ENCODE peak calls at places on chromosomes 6 and 20, in four cellular contexts. T, F, N and U are unnamed samples.

GRCh38 chr20:1184638-1185315 is at the start of gene TMEM74B:
- DNase-seq in N (no peak), F (no peak), T (no peak), U (no peak)

GRCh38 chr6:37576336-37576737 is 76.6 kb upstream of the CCDC167 start:
- DNase-seq in T (peak; percentile 35), F (no peak), N (no peak), U (peak; percentile 39)

GRCh38 chr20:24977336-24977735 is 15.2 kb downstream of the APMAP start:
- DNase-seq in T (no peak), N (no peak), F (peak; percentile 40), U (no peak)

GRCh38 chr6:84074988-84075781 is 41.6 kb downstream of the MRAP2 start:
- DNase-seq in T (peak; percentile 18), N (no peak), F (no peak), U (peak; percentile 32)

GRCh38 chr20:50040432-50041237 is 57.9 kb downstream of the SNAI1 start:
- DNase-seq in N (no peak), F (no peak), T (no peak), U (no peak)

GRCh38 chr20:19658137-19658536 is 99.9 kb upstream of the RIN2 start:
- DNase-seq in N (peak; percentile 88), T (no peak), F (no peak), U (no peak)

GRCh38 chr6:163647624-163648023 is 233.1 kb downstream of the QKI start:
- DNase-seq in T (no peak), F (no peak), N (no peak), U (no peak)

GRCh38 chr20:53386186-53386681 is 207.4 kb downstream of the ZNF217 start:
- DNase-seq in N (no peak), F (no peak), T (no peak), U (no peak)

GRCh38 chr20:39165099-39165498 is 203.0 kb downstream of the DHX35 start:
- DNase-seq in F (no peak), T (no peak), N (no peak), U (no peak)

GRCh38 chr6:157708239-157708638 is 114.8 kb upstream of the SNX9 start:
- DNase-seq in N (no peak), T (no peak), F (no peak), U (no peak)

GRCh38 chr6:82365011-82365751 is 1.6 kb downstream of the TPBG start:
- DNase-seq in F (no peak), T (peak; percentile 29), N (peak; percentile 26), U (no peak)

GRCh38 chr6:53582963-53583362 is 38.1 kb upstream of the GCLC start:
- DNase-seq in T (no peak), N (no peak), F (no peak), U (no peak)

GRCh38 chr6:113833537-113833936 is 23.6 kb upstream of the MARCKS start:
- DNase-seq in T (peak; percentile 87), N (peak; percentile 6), F (no peak), U (no peak)

GRCh38 chr6:135281227-135281626 is 100.1 kb downstream of the MYB start:
- DNase-seq in N (no peak), F (no peak), T (no peak), U (no peak)

GRCh38 chr6:143507358-143508145 is 4.0 kb downstream of the FUCA2 start:
- DNase-seq in N (peak; percentile 18), F (no peak), T (no peak), U (peak; percentile 14)

GRCh38 chr6:3351105-3351676 is 92.4 kb downstream of the PSMG4 start:
- DNase-seq in T (no peak), N (no peak), F (no peak), U (no peak)

GRCh38 chr20:47466704-47467459 is 34.8 kb upstream of the NCOA3 start:
- DNase-seq in F (no peak), T (no peak), N (no peak), U (no peak)

GRCh38 chr6:135331002-135331401 is 149.9 kb downstream of the MYB start:
- DNase-seq in T (peak; percentile 38), N (peak; percentile 64), F (no peak), U (no peak)

GRCh38 chr6:97401533-97401932 is 118.5 kb upstream of the MMS22L start:
- DNase-seq in N (no peak), T (peak; percentile 54), F (no peak), U (no peak)

GRCh38 chr20:22374066-22374465 is 210.3 kb downstream of the FOXA2 start:
- DNase-seq in N (no peak), T (no peak), F (no peak), U (no peak)

GRCh38 chr6:18269717-18270116 is 5.4 kb upstream of the DEK start:
- DNase-seq in F (no peak), T (no peak), N (no peak), U (no peak)

GRCh38 chr20:15700147-15700765 is 873.0 kb downstream of the KIF16B start:
- DNase-seq in T (no peak), N (no peak), F (no peak), U (no peak)

GRCh38 chr20:50666709-50667310 is 24.5 kb downstream of the RIPOR3 start:
- DNase-seq in N (no peak), F (no peak), T (no peak), U (no peak)

GRCh38 chr6:52994789-52995078 is 350 bp downstream of the GSTA4 start:
- DNase-seq in F (peak; percentile 89), N (peak; percentile 16), T (peak; percentile 4), U (no peak)

GRCh38 chr20:51422912-51423667 is 119.4 kb downstream of the NFATC2 start:
- DNase-seq in N (peak; percentile 71), T (no peak), F (no peak), U (no peak)

GRCh38 chr6:157763129-157763893 is 59.7 kb upstream of the SNX9 start:
- DNase-seq in T (peak; percentile 44), N (peak; percentile 41), F (peak; percentile 96), U (peak; percentile 86)

GRCh38 chr20:3687655-3688054 is 5.8 kb upstream of the ADAM33 start:
- DNase-seq in F (no peak), N (peak; percentile 21), T (peak; percentile 79), U (no peak)

GRCh38 chr6:135423649-135424128 is 73.9 kb downstream of the AHI1 start:
- DNase-seq in T (peak; percentile 37), F (no peak), N (peak; percentile 68), U (peak; percentile 9)

GRCh38 chr6:169960531-169960890 is 209.1 kb downstream of the ERMARD start:
- DNase-seq in T (no peak), N (no peak), F (peak; percentile 79), U (no peak)

GRCh38 chr20:34475979-34476736 is 40.1 kb upstream of the DYNLRB1 start:
- DNase-seq in N (peak; percentile 40), F (no peak), T (peak; percentile 15), U (no peak)

GRCh38 chr6:4449409-4449808 is 314.0 kb upstream of the ECI2 start:
- DNase-seq in T (no peak), F (no peak), N (no peak), U (no peak)

DNA sequence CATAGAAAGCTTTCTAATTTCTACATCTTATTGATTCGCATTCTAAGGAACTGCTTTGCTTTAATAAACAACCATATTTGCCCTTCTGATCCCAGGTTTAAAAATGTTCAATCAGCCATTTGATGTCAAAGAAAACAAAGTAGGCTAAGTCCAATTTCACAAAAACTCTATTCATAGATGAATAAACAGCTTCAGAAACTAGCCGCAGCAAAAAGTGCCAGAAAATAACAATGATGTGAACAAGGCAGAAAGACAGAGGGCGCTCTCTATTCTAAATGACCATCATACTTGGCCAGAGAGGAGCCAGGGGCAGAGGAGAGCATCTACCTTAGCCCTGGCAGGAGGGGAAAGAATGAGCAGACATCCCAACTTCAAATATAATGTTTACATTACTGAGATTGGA is 9.7 kb downstream of the CNKSR3 start:
- DNase-seq in T (no peak), N (no peak), F (no peak), U (no peak)
- TF ChIP-seq CTCF in T (peak; percentile 30), N (no peak), F (no peak), U (peak; percentile 44)

GRCh38 chr20:32970973-32971300 is 33.3 kb downstream of the SUN5 start:
- DNase-seq in F (peak; percentile 77), T (no peak), N (no peak), U (no peak)

GRCh38 chr20:32971703-32972161 is 32.5 kb downstream of the SUN5 start:
- DNase-seq in N (peak; percentile 47), F (peak; percentile 44), T (no peak), U (no peak)

GRCh38 chr20:32970115-32970972 is 33.9 kb downstream of the SUN5 start:
- DNase-seq in F (peak; percentile 58), N (no peak), T (no peak), U (no peak)

GRCh38 chr20:32973077-32973717 is 31.0 kb downstream of the SUN5 start:
- DNase-seq in T (no peak), N (no peak), F (no peak), U (no peak)

GRCh38 chr20:32972181-32973076 is 31.8 kb downstream of the SUN5 start:
- DNase-seq in N (peak; percentile 95), F (peak; percentile 69), T (no peak), U (no peak)
- H3K4me3 ChIP-seq in N (peak overlapping the region; percentile 27), F (no peak overlapping the region), T (no peak overlapping the region), U (no peak overlapping the region)

DNA sequence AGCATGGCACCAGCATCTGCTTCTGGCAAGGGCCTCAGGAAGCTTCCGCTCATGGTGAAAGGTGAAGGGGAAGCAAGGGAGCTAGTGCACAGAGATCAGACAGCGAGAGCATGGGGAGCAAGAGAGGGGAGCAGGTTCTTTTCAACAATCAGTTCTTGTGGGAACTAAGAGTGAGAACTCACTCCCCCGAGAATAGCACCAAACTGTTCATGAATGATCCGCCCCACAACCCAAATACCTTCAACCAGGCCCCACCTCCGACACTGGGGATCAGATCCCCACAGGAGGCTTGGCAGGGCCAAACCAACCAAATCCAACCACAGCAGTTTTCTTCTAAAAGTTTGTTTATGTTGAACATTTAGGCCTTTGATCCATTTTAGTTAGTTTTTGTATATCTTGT is 69.7 kb upstream of the BHLHE23 start:
- DNase-seq in F (no peak), T (no peak), N (no peak), U (no peak)
- TF ChIP-seq CTCF in F (no peak), T (no peak), N (no peak), U (no peak)

GRCh38 chr6:7730411-7730810 is 4.5 kb downstream of the BMP6 start:
- DNase-seq in T (peak; percentile 38), F (no peak), N (no peak), U (no peak)

GRCh38 chr6:7731289-7731688 is 5.4 kb downstream of the BMP6 start:
- DNase-seq in T (no peak), N (no peak), F (no peak), U (no peak)

GRCh38 chr6:7730852-7731251 is 5.0 kb downstream of the BMP6 start:
- DNase-seq in N (no peak), T (peak; percentile 90), F (no peak), U (no peak)

GRCh38 chr6:7728855-7729590 is 3.1 kb downstream of the BMP6 start:
- DNase-seq in N (no peak), T (no peak), F (no peak), U (no peak)

DNA sequence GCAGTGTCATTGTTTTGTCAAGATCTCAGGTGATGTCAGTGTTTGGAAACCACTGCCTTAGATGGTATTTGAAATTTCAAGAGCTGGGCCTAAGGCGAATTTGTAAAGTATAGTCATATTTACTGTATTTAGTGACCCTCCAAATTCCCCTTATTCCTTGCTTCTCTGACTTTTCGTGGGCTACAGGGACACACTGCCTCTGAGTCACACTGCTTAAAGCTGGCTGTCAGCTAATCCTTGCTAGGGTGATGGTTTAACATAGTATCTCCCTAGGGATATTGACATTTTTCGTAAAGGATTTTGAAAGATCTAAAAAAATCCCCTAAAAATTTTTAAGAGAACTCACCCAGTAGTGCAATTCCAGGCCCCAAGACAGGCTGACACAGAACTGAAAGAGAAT is 4.1 kb downstream of the BMP6 start:
- DNase-seq in F (no peak), T (no peak), N (no peak), U (no peak)
- H3K4me3 ChIP-seq in F (no peak overlapping the region), T (no peak overlapping the region), N (no peak overlapping the region), U (no peak overlapping the region)